ENCODE peak calls at places on chromosomes 12 and 14, in five cellular contexts. C, D, T, G and O are unnamed samples.

GRCh38 chr14:56150645-56151345 is 32.6 kb downstream of the PELI2 start:
- DNase-seq in D (no peak), T (peak; percentile 12), C (no peak), G (no peak), O (no peak)

GRCh38 chr14:98208074-98208675 is 1063.8 kb downstream of the BCL11B start:
- DNase-seq in T (no peak), G (no peak), C (no peak), D (no peak), O (no peak)

GRCh38 chr12:14619731-14620501 is 52.2 kb upstream of the PLBD1 start:
- DNase-seq in G (no peak), T (no peak), D (no peak), C (no peak), O (no peak)

GRCh38 chr14:55921516-55921915 is 196.7 kb upstream of the PELI2 start:
- DNase-seq in G (no peak), T (no peak), C (no peak), D (no peak), O (no peak)

GRCh38 chr12:64618953-64619590 is 8.8 kb downstream of the RASSF3 start:
- DNase-seq in D (no peak), C (peak; percentile 66), T (no peak), G (no peak), O (peak; percentile 90)

GRCh38 chr12:75913502-75914110 is 118.0 kb downstream of the PHLDA1 start:
- DNase-seq in T (no peak), C (no peak), G (no peak), D (peak; percentile 55), O (no peak)

GRCh38 chr14:69992564-69992963 is 113.3 kb downstream of the SMOC1 start:
- DNase-seq in G (no peak), D (no peak), C (no peak), T (no peak), O (no peak)

GRCh38 chr14:50010752-50011151 is 105.6 kb downstream of the VCPKMT start:
- DNase-seq in C (peak; percentile 79), G (no peak), T (no peak), D (no peak), O (peak; percentile 43)

GRCh38 chr12:16421806-16422205 is 74.4 kb downstream of the MGST1 start:
- DNase-seq in C (peak; percentile 27), D (no peak), G (no peak), T (no peak), O (no peak)

GRCh38 chr12:57610553-57611115 is 601 bp upstream of the ARHGEF25 start:
- DNase-seq in G (no peak), C (peak; percentile 45), T (no peak), D (peak; percentile 23), O (no peak)

GRCh38 chr12:25337916-25338315 is 87.2 kb upstream of the KRAS start:
- DNase-seq in D (no peak), C (no peak), T (no peak), G (no peak), O (no peak)

GRCh38 chr14:72521045-72521444 is 372.9 kb downstream of the DPF3 start:
- DNase-seq in G (no peak), C (no peak), T (no peak), D (no peak), O (no peak)

GRCh38 chr14:101460986-101461750 is 100.1 kb upstream of the DIO3 start:
- DNase-seq in G (no peak), C (no peak), D (no peak), T (no peak), O (no peak)

GRCh38 chr12:54227376-54227775 is 38.6 kb upstream of the SMUG1 start:
- DNase-seq in T (no peak), G (no peak), D (no peak), C (no peak), O (no peak)

GRCh38 chr14:65403231-65403630 is 9.3 kb upstream of the FUT8 start:
- DNase-seq in C (peak; percentile 91), T (no peak), D (no peak), G (no peak), O (peak; percentile 69)

GRCh38 chr14:99727096-99727870 is 43.2 kb downstream of the CYP46A1 start:
- DNase-seq in C (no peak), G (no peak), T (no peak), D (no peak), O (no peak)

GRCh38 chr12:30134229-30134628 is 350.5 kb upstream of the TMTC1 start:
- DNase-seq in T (peak; percentile 49), G (peak; percentile 39), C (no peak), D (peak; percentile 20), O (no peak)

GRCh38 chr12:52656616-52657015 is 4.6 kb upstream of the KRT2 start:
- DNase-seq in T (no peak), G (no peak), D (no peak), C (no peak), O (no peak)
- H3K4me1 ChIP-seq in T (no peaks in the 10 kb centered on the region), G (peaks cover 4% of the 10 kb centered on the region), D (peaks cover 4% of the 10 kb centered on the region), C (no peaks in the 10 kb centered on the region), O (no peaks in the 10 kb centered on the region)

DNA sequence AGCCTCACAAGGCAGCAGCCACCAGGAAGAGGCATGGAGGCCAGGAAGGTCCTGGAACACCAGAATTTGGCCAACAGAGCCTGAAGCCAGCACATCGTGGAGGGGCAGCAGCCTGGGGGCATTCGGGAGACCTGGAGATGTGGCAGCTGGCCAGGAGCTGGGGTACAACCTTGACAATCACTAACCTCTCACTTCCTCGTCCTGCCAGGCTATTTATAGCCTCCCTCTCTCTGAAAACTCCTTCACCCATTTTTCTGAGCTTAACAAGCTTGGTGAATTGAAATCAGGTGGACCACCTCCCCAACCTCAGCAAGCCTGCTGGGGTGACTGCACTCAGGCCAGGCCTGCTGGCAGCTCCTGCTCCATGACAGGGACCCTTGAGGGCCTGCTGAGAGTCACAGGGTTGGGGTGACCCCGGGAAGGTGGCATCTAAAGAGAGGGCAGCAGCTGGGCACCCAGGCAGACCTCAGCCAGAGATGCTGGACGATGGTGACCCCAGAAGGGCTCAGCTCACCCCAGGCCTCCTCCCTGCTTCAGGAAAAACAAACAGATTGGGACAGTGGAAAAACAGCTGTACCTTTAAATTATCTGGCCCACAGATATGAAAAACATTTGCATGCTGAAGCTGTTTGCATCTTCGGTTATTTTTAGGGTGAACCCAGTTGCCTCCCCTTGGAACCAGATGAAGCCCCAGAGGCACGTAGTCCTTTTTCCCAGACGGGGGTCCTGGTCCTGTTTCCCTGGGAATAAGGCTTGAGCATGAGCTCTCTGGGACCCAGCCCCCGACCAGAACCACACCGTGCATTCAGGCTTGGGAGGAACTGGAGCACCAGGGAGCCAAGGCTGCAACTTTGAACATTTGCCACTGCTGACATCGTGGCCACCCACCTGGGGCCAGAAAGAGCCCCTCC is 67.0 kb downstream of the PITPNM2 start:
- DNase-seq in G (no peak), C (no peak), D (peak; percentile 49), T (no peak), O (no peak)
- H3K4me1 ChIP-seq in G (peaks cover 21% of the 10 kb centered on the region), C (peaks cover 6% of the 10 kb centered on the region), D (peaks cover 22% of the 10 kb centered on the region), T (peaks cover 62% of the 10 kb centered on the region), O (peaks cover 3% of the 10 kb centered on the region)

GRCh38 chr14:105060751-105061427 is 4.3 kb downstream of the GPR132 start:
- DNase-seq in T (no peak), G (no peak), D (no peak), C (no peak), O (peak; percentile 49)
- H3K4me1 ChIP-seq in T (peaks cover 11% of the 10 kb centered on the region), G (peaks cover 17% of the 10 kb centered on the region), D (peaks cover 30% of the 10 kb centered on the region), C (no peaks in the 10 kb centered on the region), O (peaks cover 13% of the 10 kb centered on the region)

GRCh38 chr14:77039285-77040058 is 11.0 kb upstream of the IRF2BPL start:
- DNase-seq in T (no peak), D (peak; percentile 40), G (no peak), C (peak; percentile 66), O (peak; percentile 87)
- H3K4me1 ChIP-seq in T (peaks cover 86% of the 10 kb centered on the region), D (peaks cover 77% of the 10 kb centered on the region), G (peaks cover 7% of the 10 kb centered on the region), C (peaks cover 75% of the 10 kb centered on the region), O (peaks cover 78% of the 10 kb centered on the region)

GRCh38 chr12:111411187-111411764 is 5.6 kb downstream of the SH2B3 start:
- DNase-seq in C (peak; percentile 12), T (no peak), G (no peak), D (no peak), O (no peak)

GRCh38 chr12:111408116-111408440 is 2.4 kb downstream of the SH2B3 start:
- DNase-seq in D (no peak), T (no peak), C (peak; percentile 24), G (no peak), O (no peak)

GRCh38 chr12:111410229-111411186 is 4.8 kb downstream of the SH2B3 start:
- DNase-seq in G (no peak), C (peak; percentile 79), D (no peak), T (no peak), O (peak; percentile 52)

GRCh38 chr12:111408686-111409402 is 3.1 kb downstream of the SH2B3 start:
- DNase-seq in T (no peak), D (no peak), C (peak; percentile 28), G (no peak), O (no peak)

GRCh38 chr12:111409403-111410228 is 3.9 kb downstream of the SH2B3 start:
- DNase-seq in D (no peak), C (peak; percentile 87), G (no peak), T (no peak), O (peak; percentile 79)
- H3K4me1 ChIP-seq in D (peaks cover 28% of the 10 kb centered on the region), C (peaks cover 65% of the 10 kb centered on the region), G (peaks cover 47% of the 10 kb centered on the region), T (peaks cover 41% of the 10 kb centered on the region), O (peaks cover 74% of the 10 kb centered on the region)

GRCh38 chr12:124423683-124424515 is 129.0 kb downstream of the RFLNA start:
- DNase-seq in C (no peak), G (no peak), D (no peak), T (no peak), O (peak; percentile 3)

GRCh38 chr12:124420041-124420765 is 125.3 kb downstream of the RFLNA start:
- DNase-seq in T (no peak), D (no peak), C (no peak), G (no peak), O (no peak)

GRCh38 chr12:124422570-124423523 is 128.0 kb downstream of the RFLNA start:
- DNase-seq in G (no peak), T (peak; percentile 98), C (peak; percentile 97), D (no peak), O (peak; percentile 96)

GRCh38 chr12:124420972-124421674 is 126.2 kb downstream of the RFLNA start:
- DNase-seq in C (no peak), G (no peak), T (no peak), D (peak; percentile 85), O (no peak)

GRCh38 chr12:124422142-124422569 is 127.3 kb downstream of the RFLNA start:
- DNase-seq in G (no peak), T (peak; percentile 58), D (no peak), C (peak; percentile 46), O (no peak)
- H3K4me1 ChIP-seq in G (peaks cover 31% of the 10 kb centered on the region), T (peaks cover 34% of the 10 kb centered on the region), D (peaks cover 39% of the 10 kb centered on the region), C (peaks cover 20% of the 10 kb centered on the region), O (peaks cover 19% of the 10 kb centered on the region)

GRCh38 chr14:20477211-20477876 is 8.1 kb downstream of the PNP start:
- DNase-seq in G (no peak), C (peak; percentile 39), T (no peak), D (peak; percentile 34), O (peak; percentile 64)

GRCh38 chr14:20472566-20473206 is 3.5 kb downstream of the PNP start:
- DNase-seq in G (no peak), T (no peak), D (no peak), C (no peak), O (no peak)

GRCh38 chr14:20482382-20482781 is 13.2 kb downstream of the PNP start:
- DNase-seq in T (no peak), G (no peak), C (no peak), D (no peak), O (no peak)

GRCh38 chr14:20478915-20479314 is 9.7 kb downstream of the PNP start:
- DNase-seq in D (no peak), G (no peak), T (no peak), C (no peak), O (no peak)

GRCh38 chr14:20476795-20477194 is 7.6 kb downstream of the PNP start:
- DNase-seq in C (no peak), D (no peak), T (no peak), G (no peak), O (no peak)
- H3K4me1 ChIP-seq in C (no peaks in the 10 kb centered on the region), D (peaks cover 9% of the 10 kb centered on the region), T (peaks cover 14% of the 10 kb centered on the region), G (peaks cover 5% of the 10 kb centered on the region), O (peaks cover 8% of the 10 kb centered on the region)